ENCODE peak calls at places on chromosome 3, in four cellular contexts. U is foreskin fibroblast, G is esophagus squamous epithelium, H is AG04449. Y is an unnamed sample.

GRCh38 chr3:23202203-23202920 is 765 bp upstream of the UBE2E2 start:
- DNase-seq in U (peak), G (no peak), H (no peak), Y (no peak)

GRCh38 chr3:133575121-133575520 is 1.6 kb downstream of the CDV3 start:
- DNase-seq in U (no peak), G (no peak), H (no peak), Y (no peak)

GRCh38 chr3:26753109-26753508 is 130.5 kb downstream of the LRRC3B start:
- DNase-seq in U (peak), G (no peak), H (no peak), Y (no peak)

GRCh38 chr3:61181874-61182273 is 69.4 kb downstream of the FHIT start:
- DNase-seq in U (peak), G (no peak), H (no peak), Y (no peak)

GRCh38 chr3:115381573-115381912 is 234.5 kb upstream of the ZBTB20 start:
- DNase-seq in U (no peak), G (no peak), H (no peak), Y (peak)

GRCh38 chr3:81274671-81275070 is 486.8 kb downstream of the GBE1 start:
- DNase-seq in U (no peak), G (no peak), H (no peak), Y (no peak)

GRCh38 chr3:71078723-71079525 is 504.6 kb downstream of the FOXP1 start:
- DNase-seq in U (no peak), G (no peak), H (no peak), Y (no peak)

GRCh38 chr3:133938770-133939495 is 43.3 kb upstream of the RAB6B start:
- DNase-seq in U (no peak), G (no peak), H (no peak), Y (no peak)

GRCh38 chr3:5195605-5196004 is 8.1 kb downstream of the EDEM1 start:
- DNase-seq in U (no peak), G (no peak), H (no peak), Y (no peak)

GRCh38 chr3:101803152-101803782 is 24.3 kb downstream of the NXPE3 start:
- DNase-seq in U (peak), G (no peak), H (no peak), Y (peak)

GRCh38 chr3:175940243-175940642 is 1081.1 kb downstream of the NAALADL2 start:
- DNase-seq in U (peak), G (no peak), H (peak), Y (no peak)

GRCh38 chr3:142828703-142829304 is 60.1 kb downstream of the PCOLCE2 start:
- DNase-seq in U (peak), G (no peak), H (peak), Y (peak)

GRCh38 chr3:66033241-66034138 is 5.2 kb downstream of the MAGI1 start:
- DNase-seq in U (no peak), G (no peak), H (no peak), Y (no peak)

GRCh38 chr3:107813066-107813465 is 277.8 kb downstream of the CD47 start:
- DNase-seq in U (no peak), G (no peak), H (no peak), Y (no peak)

GRCh38 chr3:54916722-54917121 is 11.1 kb downstream of the LRTM1 start:
- DNase-seq in U (peak), G (no peak), H (no peak), Y (no peak)

GRCh38 chr3:57026918-57027317 is 33.5 kb upstream of the SPATA12 start:
- DNase-seq in U (peak), G (no peak), H (no peak), Y (no peak)

GRCh38 chr3:170414202-170414663 is 4.4 kb upstream of the CLDN11 start:
- DNase-seq in U (peak), G (no peak), H (peak), Y (no peak)

GRCh38 chr3:149781216-149781615 is 11.1 kb downstream of the ANKUB1 start:
- DNase-seq in U (no peak), G (no peak), H (no peak), Y (no peak)

GRCh38 chr3:71022552-71023335 is 560.8 kb downstream of the FOXP1 start:
- DNase-seq in U (no peak), G (no peak), H (no peak), Y (no peak)

GRCh38 chr3:4805662-4806061 is 173.6 kb upstream of the BHLHE40 start:
- DNase-seq in U (no peak), G (no peak), H (no peak), Y (no peak)

GRCh38 chr3:123816673-123817207 is 67.4 kb downstream of the MYLK start:
- DNase-seq in U (peak), G (no peak), H (peak), Y (no peak)

GRCh38 chr3:40310690-40311089 is 1.2 kb downstream of the EIF1B start:
- DNase-seq in U (peak), G (no peak), H (no peak), Y (no peak)

GRCh38 chr3:8524656-8525399 is 23.2 kb downstream of the LMCD1 start:
- DNase-seq in U (no peak), G (no peak), H (no peak), Y (no peak)

GRCh38 chr3:8525893-8526292 is 24.3 kb downstream of the LMCD1 start:
- DNase-seq in U (no peak), G (no peak), H (no peak), Y (no peak)

GRCh38 chr3:8529197-8529637 is 27.6 kb downstream of the LMCD1 start:
- DNase-seq in U (peak), G (no peak), H (no peak), Y (peak)

GRCh38 chr3:8532251-8532831 is 30.7 kb downstream of the LMCD1 start:
- DNase-seq in U (peak), G (no peak), H (no peak), Y (peak)

GRCh38 chr3:8529738-8530525 is 28.3 kb downstream of the LMCD1 start:
- DNase-seq in U (peak), G (no peak), H (no peak), Y (no peak)
- H3K4me3 ChIP-seq in U (no peak), G (no peak), H (no peak), Y (no peak)

DNA sequence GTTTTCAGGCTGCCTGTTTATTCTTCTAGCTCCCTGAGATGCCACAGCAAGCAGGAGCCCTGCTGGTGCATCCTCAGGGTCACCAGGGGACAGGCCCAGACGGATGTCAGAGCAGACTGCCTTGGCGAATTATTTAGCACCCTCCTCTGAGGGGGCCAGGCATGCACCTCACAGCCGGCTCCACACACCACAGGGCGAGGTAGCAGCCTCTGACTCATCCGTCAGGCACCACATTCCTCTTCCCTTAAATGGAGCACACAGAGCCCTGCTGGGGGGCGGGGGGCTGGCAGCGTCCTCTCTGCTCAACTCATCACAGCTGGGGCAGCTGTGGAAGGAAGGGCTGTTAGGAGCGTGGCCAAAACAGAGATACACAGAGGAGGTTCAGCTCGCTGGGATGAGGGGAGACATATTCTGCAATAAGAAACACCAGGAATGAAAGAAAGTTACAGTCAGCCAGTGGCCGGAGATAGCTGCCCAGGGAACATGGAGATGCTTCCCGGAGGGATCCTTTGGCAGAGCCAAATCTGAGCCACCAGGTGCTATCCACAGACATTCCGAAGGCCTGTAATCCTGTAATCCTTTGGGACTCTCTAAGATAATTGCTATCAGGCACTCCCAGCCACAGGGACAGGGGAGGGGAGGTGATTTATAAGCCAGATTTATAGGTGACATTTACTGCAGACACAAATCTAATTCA is 13.9 kb upstream of the PRICKLE2 start:
- DNase-seq in U (peak), G (no peak), H (peak), Y (peak)
- H3K4me3 ChIP-seq in U (no peak), G (no peak), H (peak), Y (no peak)

GRCh38 chr3:160753953-160754352 is 2.1 kb upstream of the PPM1L start:
- DNase-seq in U (no peak), G (no peak), H (no peak), Y (no peak)
- H3K4me3 ChIP-seq in U (peak), G (peak), H (peak), Y (peak)

DNA sequence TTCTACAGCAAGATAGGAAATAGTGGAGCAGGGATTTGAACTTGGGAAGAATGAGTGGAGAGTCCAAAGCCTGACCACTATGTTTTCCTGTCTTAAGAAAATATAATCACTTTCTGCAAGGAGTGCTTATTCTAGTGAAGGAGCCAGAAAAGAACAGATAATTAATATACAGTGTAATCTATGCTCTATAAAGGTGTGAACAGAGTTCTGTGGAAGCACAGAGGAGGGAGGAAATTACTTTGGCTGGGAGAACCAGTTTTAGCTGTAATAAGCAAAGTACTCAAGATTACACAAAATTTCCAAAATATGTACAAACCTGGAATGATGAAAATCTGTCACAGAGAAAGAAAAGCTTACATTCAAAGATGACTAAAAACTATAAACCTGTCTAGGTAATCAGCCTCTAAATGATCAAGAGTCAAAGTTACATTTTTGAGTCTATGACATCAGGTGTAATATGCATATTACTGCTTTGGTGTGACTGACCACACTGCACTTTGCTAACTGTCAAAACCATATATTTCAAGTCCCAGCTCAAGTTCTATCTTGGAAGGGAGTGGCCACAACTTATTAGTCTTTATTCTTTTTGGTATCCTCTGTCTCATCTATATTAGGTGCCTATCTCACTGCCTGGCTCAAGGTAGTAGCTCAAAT is 40.7 kb upstream of the MB21D2 start:
- DNase-seq in U (no peak), G (no peak), H (no peak), Y (no peak)
- H3K4me3 ChIP-seq in U (no peak), G (no peak), H (no peak), Y (no peak)

DNA sequence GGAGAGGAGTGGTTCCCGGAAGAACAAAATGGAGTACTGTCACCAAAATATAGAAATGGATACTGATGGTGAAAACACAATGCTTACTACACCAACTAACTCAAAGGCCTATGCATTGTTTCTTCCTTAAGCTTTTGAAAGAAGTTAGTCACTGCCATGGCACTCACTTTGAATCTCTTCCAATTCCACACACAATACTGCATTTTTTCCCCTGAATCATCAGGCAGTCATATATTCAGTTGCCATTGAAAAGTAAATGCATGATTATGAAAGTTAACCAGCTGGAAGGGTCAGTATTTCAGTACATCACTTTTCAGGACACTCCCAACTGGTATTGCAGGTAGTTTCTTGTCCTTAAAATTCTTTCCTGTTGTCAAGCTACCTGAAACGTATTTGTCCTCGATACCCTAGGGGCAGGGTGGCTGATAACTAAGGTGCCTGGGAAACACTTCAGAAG is 9.0 kb upstream of the LRRFIP2 start:
- DNase-seq in U (peak), G (no peak), H (peak), Y (no peak)
- H3K4me3 ChIP-seq in U (no peak), G (no peak), H (no peak), Y (no peak)

DNA sequence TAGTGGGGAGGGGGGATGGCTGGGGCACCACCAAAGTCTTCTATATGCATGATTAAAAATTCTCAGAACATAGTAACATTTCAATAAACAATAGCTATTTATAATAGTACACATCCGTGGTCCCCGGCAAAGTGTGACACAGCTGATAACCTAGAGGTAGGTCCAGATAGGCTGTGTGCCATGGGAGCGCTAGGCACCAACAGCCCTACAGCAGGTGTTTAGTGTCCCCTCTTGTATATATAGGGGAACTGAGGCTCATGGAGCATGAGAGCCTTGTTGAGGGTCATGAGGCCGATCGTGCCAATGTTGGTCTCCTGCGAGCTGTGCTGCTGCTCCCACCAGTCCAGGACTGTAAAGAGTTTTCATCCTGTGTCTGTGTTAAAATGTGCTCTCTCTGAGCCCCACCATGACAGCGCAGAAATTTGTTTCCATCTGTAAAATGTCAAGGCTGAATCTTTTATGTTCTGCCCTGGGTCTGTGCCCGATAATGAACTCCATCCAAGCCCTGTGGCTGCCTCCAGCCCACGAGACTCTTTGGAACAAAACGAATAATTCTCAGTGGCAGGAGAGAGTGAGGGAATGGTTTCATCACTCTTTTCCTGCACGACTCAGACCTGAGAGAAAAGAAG is 14.5 kb downstream of the TMEM158 start:
- DNase-seq in U (peak), G (no peak), H (no peak), Y (no peak)
- H3K4me3 ChIP-seq in U (no peak), G (no peak), H (no peak), Y (no peak)

GRCh38 chr3:13648060-13648743 is 99.3 kb downstream of the FBLN2 start:
- DNase-seq in U (peak), G (no peak), H (no peak), Y (peak)

GRCh38 chr3:13645791-13646637 is 97.1 kb downstream of the FBLN2 start:
- DNase-seq in U (no peak), G (no peak), H (no peak), Y (no peak)

GRCh38 chr3:13650210-13651056 is 101.5 kb downstream of the FBLN2 start:
- DNase-seq in U (peak), G (no peak), H (no peak), Y (peak)

GRCh38 chr3:13648744-13649096 is 99.8 kb downstream of the FBLN2 start:
- DNase-seq in U (no peak), G (no peak), H (no peak), Y (peak)

DNA sequence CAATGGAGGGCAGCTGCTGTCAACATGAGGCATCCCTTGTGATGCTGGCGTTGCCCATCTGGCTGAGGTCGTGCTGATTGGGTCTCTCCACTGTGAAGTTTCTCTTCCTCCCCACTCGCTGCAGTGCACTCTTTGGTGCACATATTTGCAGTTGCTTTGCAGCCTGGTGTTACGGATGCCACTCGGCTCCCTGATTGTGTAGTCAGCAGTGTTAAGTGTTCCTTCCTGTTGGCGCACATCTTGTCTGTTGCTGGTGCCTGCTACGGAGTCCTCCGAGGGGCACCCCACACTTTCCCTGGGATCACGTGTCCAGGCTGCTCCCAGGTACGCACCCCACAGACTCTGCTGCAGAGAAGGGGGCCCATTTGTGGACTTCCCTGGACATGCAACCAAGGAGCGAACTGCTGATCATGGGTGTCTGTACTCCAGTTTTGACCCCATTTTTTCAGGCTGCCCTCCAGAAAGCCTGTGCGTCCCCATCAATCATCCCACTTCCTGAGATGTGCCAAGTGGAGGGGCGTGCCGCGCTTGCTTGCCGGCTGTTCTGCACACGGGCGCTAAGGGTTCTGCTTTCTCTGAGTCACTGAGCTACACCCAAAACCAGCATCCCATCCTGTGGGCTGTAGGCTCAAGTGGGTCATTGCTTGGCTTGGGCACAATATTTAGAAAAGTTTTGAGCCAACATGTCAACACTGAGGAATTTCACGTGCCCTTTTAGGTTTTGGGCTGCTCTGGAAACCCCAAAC is 98.6 kb downstream of the FBLN2 start:
- DNase-seq in U (peak), G (no peak), H (no peak), Y (no peak)
- H3K4me3 ChIP-seq in U (no peak), G (no peak), H (no peak), Y (no peak)